ENCODE peak calls at places on chromosome 9, in eight cellular contexts. S is uterus, V is left lung, A is PC-3, Y is IMR-90, J is HFF-Myc, E is ovary, G is AG10803. F is an unnamed sample.

GRCh38 chr9:69546265-69546664 is 125.9 kb downstream of the APBA1 start:
- DNase-seq in S (no peak), V (no peak), A (no peak), Y (peak), J (no peak), E (no peak), G (peak), F (peak)

GRCh38 chr9:28916348-28916747 is 1343.1 kb upstream of the C9orf72 start:
- DNase-seq in S (no peak), V (no peak), A (no peak), Y (no peak), J (no peak), E (no peak), G (no peak), F (no peak)

GRCh38 chr9:1005043-1005667 is 28.7 kb downstream of the DMRT3 start:
- DNase-seq in S (no peak), V (no peak), A (peak), Y (peak), J (peak), E (no peak), G (peak), F (peak)

GRCh38 chr9:116327702-116328440 is 174.3 kb downstream of the PAPPA start:
- DNase-seq in S (no peak), V (no peak), A (no peak), Y (peak), J (no peak), E (no peak), G (peak), F (peak)

GRCh38 chr9:92774274-92774673 is 9.6 kb upstream of the BICD2 start:
- DNase-seq in S (no peak), V (no peak), A (peak), Y (peak), J (peak), E (no peak), G (peak), F (peak)

GRCh38 chr9:113808391-113809191 is 67.5 kb upstream of the ZNF618 start:
- DNase-seq in S (peak), V (no peak), A (peak), Y (peak), J (peak), E (peak), G (peak), F (peak)

GRCh38 chr9:134643306-134643705 is 1.7 kb downstream of the COL5A1 start:
- DNase-seq in S (peak), V (no peak), A (peak), Y (peak), J (no peak), E (peak), G (peak), F (peak)

GRCh38 chr9:134384811-134385479 is 58.7 kb downstream of the RXRA start:
- DNase-seq in S (no peak), V (no peak), A (peak), Y (no peak), J (no peak), E (no peak), G (no peak), F (no peak)

GRCh38 chr9:109483771-109484442 is 14.2 kb downstream of the PTPN3 start:
- DNase-seq in S (no peak), V (no peak), A (peak), Y (no peak), J (no peak), E (no peak), G (no peak), F (no peak)

GRCh38 chr9:111992523-111992922 is 95.9 kb downstream of the UGCG start:
- DNase-seq in S (no peak), V (no peak), A (peak), Y (peak), J (no peak), E (no peak), G (peak), F (peak)

GRCh38 chr9:108550111-108550510 is 305.7 kb downstream of the ACTL7B start:
- DNase-seq in S (no peak), V (no peak), A (no peak), Y (no peak), J (no peak), E (no peak), G (peak), F (no peak)

GRCh38 chr9:114233806-114234205 is 78.5 kb downstream of the COL27A1 start:
- DNase-seq in S (peak), V (peak), A (no peak), Y (no peak), J (no peak), E (peak), G (no peak), F (no peak)

GRCh38 chr9:116303270-116303904 is 149.8 kb downstream of the PAPPA start:
- DNase-seq in S (no peak), V (no peak), A (no peak), Y (no peak), J (no peak), E (no peak), G (no peak), F (no peak)

GRCh38 chr9:136095495-136096058 is 488 bp upstream of the NACC2 start:
- DNase-seq in S (no peak), V (no peak), A (peak), Y (peak), J (no peak), E (no peak), G (peak), F (peak)

GRCh38 chr9:37639109-37639748 is 11.5 kb upstream of the FRMPD1 start:
- DNase-seq in S (no peak), V (no peak), A (no peak), Y (peak), J (no peak), E (no peak), G (peak), F (peak)

GRCh38 chr9:110802416-110803035 is 133.9 kb downstream of the MUSK start:
- DNase-seq in S (no peak), V (no peak), A (peak), Y (peak), J (no peak), E (no peak), G (peak), F (peak)

GRCh38 chr9:132144708-132145365 is 17.0 kb upstream of the NTNG2 start:
- DNase-seq in S (no peak), V (no peak), A (peak), Y (peak), J (no peak), E (no peak), G (no peak), F (peak)

GRCh38 chr9:130561056-130561455 is 18.3 kb upstream of the FUBP3 start:
- DNase-seq in S (no peak), V (no peak), A (no peak), Y (no peak), J (no peak), E (no peak), G (no peak), F (no peak)

GRCh38 chr9:90070056-90070455 is 465.2 kb downstream of the GADD45G start:
- DNase-seq in S (no peak), V (no peak), A (no peak), Y (no peak), J (peak), E (no peak), G (no peak), F (no peak)

GRCh38 chr9:130901498-130902203 is 5.0 kb upstream of the QRFP start:
- DNase-seq in S (no peak), V (no peak), A (no peak), Y (no peak), J (no peak), E (no peak), G (peak), F (no peak)

GRCh38 chr9:82466616-82467251 is 478.2 kb downstream of the SPATA31D1 start:
- DNase-seq in S (no peak), V (no peak), A (peak), Y (peak), J (no peak), E (no peak), G (peak), F (peak)

GRCh38 chr9:126499005-126499910 is 114.5 kb upstream of the LMX1B start:
- DNase-seq in S (peak), V (no peak), A (peak), Y (peak), J (no peak), E (no peak), G (peak), F (peak)

GRCh38 chr9:119761737-119762136 is 392.5 kb upstream of the BRINP1 start:
- DNase-seq in S (no peak), V (no peak), A (no peak), Y (no peak), J (no peak), E (no peak), G (no peak), F (no peak)

GRCh38 chr9:3842839-3843238 is 317.0 kb upstream of the RFX3 start:
- DNase-seq in S (no peak), V (no peak), A (no peak), Y (peak), J (no peak), E (no peak), G (peak), F (no peak)

GRCh38 chr9:82949203-82949602 is 113.7 kb downstream of the RASEF start:
- DNase-seq in S (no peak), V (no peak), A (peak), Y (no peak), J (no peak), E (no peak), G (no peak), F (peak)

GRCh38 chr9:68560131-68560844 is 19.6 kb upstream of the TMEM252 start:
- DNase-seq in S (peak), V (peak), A (peak), Y (peak), J (no peak), E (peak), G (peak), F (peak)

GRCh38 chr9:117273612-117274011 is 141.2 kb downstream of the ASTN2 start:
- DNase-seq in S (no peak), V (no peak), A (no peak), Y (no peak), J (no peak), E (no peak), G (no peak), F (no peak)

GRCh38 chr9:83937861-83938455 is 16.7 kb upstream of the KIF27 start:
- DNase-seq in S (no peak), V (no peak), A (peak), Y (peak), J (no peak), E (no peak), G (peak), F (peak)

DNA sequence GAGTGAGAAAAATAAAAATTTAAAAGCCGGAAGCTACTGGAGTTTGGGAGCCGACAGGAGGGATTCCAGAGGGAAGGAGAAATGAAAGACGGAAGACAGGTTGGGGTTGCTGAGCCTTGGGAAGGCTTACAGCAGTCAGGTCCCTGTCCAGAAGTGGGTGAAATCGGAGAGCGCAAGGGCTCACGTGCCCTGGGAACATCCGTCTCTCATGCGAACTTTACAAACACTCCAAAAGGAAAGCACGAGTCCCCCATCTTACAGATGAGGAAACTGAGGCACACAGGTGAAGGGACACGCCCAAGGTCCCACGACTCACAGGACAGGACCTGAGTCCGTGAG is 351 bp upstream of the OLFML2A start:
- DNase-seq in S (no peak), V (no peak), A (no peak), Y (no peak), J (no peak), E (no peak), G (no peak), F (no peak)
- H3K4me3 ChIP-seq in S (peak), V (peak), A (peak), Y (peak), J (peak), E (peak), G (peak), F (peak)

GRCh38 chr9:128901379-128901778 is 19.4 kb upstream of the PHYHD1 start:
- DNase-seq in S (no peak), V (no peak), A (no peak), Y (no peak), J (no peak), E (no peak), G (no peak), F (no peak)
- TF ChIP-seq CTCF in S (no peak), V (no peak), A (no peak), Y (no peak), J (no peak), E (no peak), G (no peak), F (no peak)

GRCh38 chr9:86942352-86943222 is 4.7 kb downstream of the GAS1 start:
- DNase-seq in S (no peak), V (no peak), A (no peak), Y (no peak), J (no peak), E (no peak), G (no peak), F (no peak)
- H3K4me3 ChIP-seq in S (peak), V (no peak), A (no peak), Y (no peak), J (no peak), E (peak), G (peak), F (no peak)

GRCh38 chr9:31808770-31809169 is 575.7 kb upstream of the ACO1 start:
- DNase-seq in S (no peak), V (no peak), A (no peak), Y (no peak), J (no peak), E (no peak), G (no peak), F (no peak)

GRCh38 chr9:31807574-31808256 is 576.7 kb upstream of the ACO1 start:
- DNase-seq in S (no peak), V (no peak), A (peak), Y (no peak), J (no peak), E (no peak), G (no peak), F (no peak)
- TF ChIP-seq CTCF in S (no peak), V (no peak), A (peak), Y (no peak), J (no peak), E (no peak), G (no peak), F (no peak)

GRCh38 chr9:124780757-124781151 is 3.8 kb downstream of the OLFML2A start:
- DNase-seq in S (peak), V (no peak), A (no peak), Y (no peak), J (no peak), E (no peak), G (no peak), F (no peak)

GRCh38 chr9:124778575-124779367 is 1.8 kb downstream of the OLFML2A start:
- DNase-seq in S (peak), V (no peak), A (no peak), Y (no peak), J (no peak), E (no peak), G (no peak), F (no peak)

GRCh38 chr9:124780060-124780756 is 3.3 kb downstream of the OLFML2A start:
- DNase-seq in S (peak), V (no peak), A (no peak), Y (no peak), J (no peak), E (no peak), G (no peak), F (no peak)

GRCh38 chr9:124776952-124777645 is at the start of gene OLFML2A:
- DNase-seq in S (peak), V (no peak), A (peak), Y (no peak), J (no peak), E (no peak), G (no peak), F (no peak)

GRCh38 chr9:124779368-124780059 is 2.6 kb downstream of the OLFML2A start:
- DNase-seq in S (peak), V (no peak), A (peak), Y (peak), J (peak), E (peak), G (peak), F (peak)
- H3K4me3 ChIP-seq in S (peak), V (no peak), A (peak), Y (no peak), J (peak), E (peak), G (peak), F (no peak)

GRCh38 chr9:14438232-14438966 is 124.5 kb upstream of the NFIB start:
- DNase-seq in S (no peak), V (no peak), A (no peak), Y (peak), J (no peak), E (no peak), G (no peak), F (no peak)

GRCh38 chr9:14440062-14440461 is 126.1 kb upstream of the NFIB start:
- DNase-seq in S (no peak), V (no peak), A (no peak), Y (no peak), J (no peak), E (no peak), G (no peak), F (no peak)

GRCh38 chr9:14445946-14446345 is 132.0 kb upstream of the NFIB start:
- DNase-seq in S (no peak), V (no peak), A (no peak), Y (no peak), J (no peak), E (no peak), G (no peak), F (no peak)

GRCh38 chr9:14439555-14439954 is 125.6 kb upstream of the NFIB start:
- DNase-seq in S (no peak), V (no peak), A (no peak), Y (no peak), J (no peak), E (no peak), G (no peak), F (no peak)

GRCh38 chr9:14441976-14442651 is 128.2 kb upstream of the NFIB start:
- DNase-seq in S (no peak), V (no peak), A (peak), Y (peak), J (no peak), E (no peak), G (peak), F (peak)
- TF ChIP-seq CTCF in S (no peak), V (no peak), A (peak), Y (peak), J (peak), E (no peak), G (peak), F (peak)

GRCh38 chr9:99403371-99403770 is 181.3 kb downstream of the SEC61B start:
- DNase-seq in S (no peak), V (no peak), A (peak), Y (no peak), J (no peak), E (no peak), G (no peak), F (no peak)
- H3K4me3 ChIP-seq in S (no peak), V (no peak), A (no peak), Y (no peak), J (no peak), E (no peak), G (no peak), F (no peak)

F was measured in fibroblast of pulmonary artery.